ENCODE peak calls at places on chromosome 18, in six cellular contexts. V is astrocyte of the spinal cord; S is pancreas; P is T-helper 2 cell; U is effector CD8-positive, alpha-beta T cell; D is NCI-H1436 treated with DMSO at 0.1 percent for 48 hours. G is an unnamed sample.

GRCh38 chr18:7987284-7987976 is 420.3 kb downstream of the PTPRM start:
- DNase-seq in V (peak), S (no peak), U (no peak), P (no peak), D (no peak), G (no peak)

GRCh38 chr18:58135806-58136331 is 91.8 kb downstream of the NEDD4L start:
- DNase-seq in D (no peak), V (peak), S (peak), P (peak), U (peak), G (peak)

GRCh38 chr18:1047406-1047805 is 142.7 kb downstream of the ADCYAP1 start:
- DNase-seq in U (no peak), S (no peak), V (peak), P (no peak), D (no peak), G (no peak)

GRCh38 chr18:24919141-24919540 is 432.8 kb downstream of the ZNF521 start:
- DNase-seq in S (no peak), D (no peak), V (no peak), P (no peak), U (no peak), G (no peak)

GRCh38 chr18:35511833-35512232 is 14.1 kb upstream of the INO80C start:
- DNase-seq in S (no peak), U (no peak), V (no peak), P (no peak), D (no peak), G (no peak)

GRCh38 chr18:75110311-75110710 is 98.6 kb downstream of the PTGR3 start:
- DNase-seq in P (no peak), U (no peak), D (no peak), S (no peak), V (no peak), G (no peak)

GRCh38 chr18:34493566-34494358 is 216.3 kb upstream of the DTNA start:
- DNase-seq in S (peak), P (no peak), V (peak), U (no peak), D (no peak), G (no peak)

GRCh38 chr18:12948055-12948804 is 419 bp downstream of the SEH1L start:
- DNase-seq in U (peak), V (peak), S (peak), P (peak), D (no peak), G (peak)

GRCh38 chr18:3458952-3459853 is 9.2 kb downstream of the TGIF1 start:
- DNase-seq in P (no peak), U (no peak), V (peak), D (no peak), S (no peak), G (no peak)

G was measured in memory B cell.